ENCODE peak calls at places on chromosomes 12 and 14, in five cellular contexts. One of them, this sample, is unnamed.

GRCh38 chr12:12999959-13000615 is at the start of gene HEBP1:
- DNase-seq in HFFc6: peak; percentile 87
- DNase-seq in BJ: no peak
- DNase-seq in neural crest cell: peak; percentile 97
- DNase-seq in right lobe of liver: peak; percentile 99
- DNase-seq in this sample: peak; percentile 98

GRCh38 chr12:171743-172705 is 41.9 kb downstream of the SLC6A12 start:
- DNase-seq in HFFc6: no peak
- DNase-seq in BJ: no peak
- DNase-seq in neural crest cell: no peak
- DNase-seq in right lobe of liver: no peak
- DNase-seq in this sample: no peak

GRCh38 chr14:21014761-21015190 is 10.1 kb downstream of the NDRG2 start:
- DNase-seq in HFFc6: peak; percentile 67
- DNase-seq in BJ: no peak
- DNase-seq in neural crest cell: peak; percentile 96
- DNase-seq in right lobe of liver: peak; percentile 73
- DNase-seq in this sample: peak; percentile 88

GRCh38 chr12:113248842-113249435 is 27.7 kb downstream of the TPCN1 start:
- DNase-seq in HFFc6: no peak
- DNase-seq in BJ: no peak
- DNase-seq in neural crest cell: no peak
- DNase-seq in right lobe of liver: peak; percentile 5
- DNase-seq in this sample: no peak

GRCh38 chr14:103899316-103899715 is 28.9 kb upstream of the TDRD9 start:
- DNase-seq in HFFc6: no peak
- DNase-seq in BJ: no peak
- DNase-seq in neural crest cell: no peak
- DNase-seq in right lobe of liver: no peak
- DNase-seq in this sample: no peak

GRCh38 chr14:74531467-74531866 is 37.9 kb downstream of the ISCA2 start:
- DNase-seq in HFFc6: peak; percentile 32
- DNase-seq in BJ: no peak
- DNase-seq in neural crest cell: no peak
- DNase-seq in right lobe of liver: no peak
- DNase-seq in this sample: no peak

GRCh38 chr14:80134321-80134720 is 77.0 kb downstream of the DIO2 start:
- DNase-seq in HFFc6: no peak
- DNase-seq in BJ: no peak
- DNase-seq in neural crest cell: no peak
- DNase-seq in right lobe of liver: no peak
- DNase-seq in this sample: no peak

GRCh38 chr14:105294142-105294597 is 6.6 kb downstream of the BRF1 start:
- DNase-seq in HFFc6: peak; percentile 36
- DNase-seq in BJ: no peak
- DNase-seq in neural crest cell: no peak
- DNase-seq in right lobe of liver: no peak
- DNase-seq in this sample: no peak

GRCh38 chr14:44316647-44317432 is 190.2 kb downstream of the FSCB start:
- DNase-seq in HFFc6: peak; percentile 58
- DNase-seq in BJ: no peak
- DNase-seq in neural crest cell: no peak
- DNase-seq in right lobe of liver: no peak
- DNase-seq in this sample: no peak

GRCh38 chr12:90311561-90311960 is 602.9 kb upstream of the ATP2B1 start:
- DNase-seq in HFFc6: no peak
- DNase-seq in BJ: no peak
- DNase-seq in neural crest cell: no peak
- DNase-seq in right lobe of liver: no peak
- DNase-seq in this sample: no peak

GRCh38 chr12:119803391-119803791 is 73.7 kb downstream of the CIT start:
- DNase-seq in HFFc6: peak; percentile 40
- DNase-seq in BJ: no peak
- DNase-seq in neural crest cell: peak; percentile 30
- DNase-seq in right lobe of liver: no peak
- DNase-seq in this sample: peak; percentile 48

GRCh38 chr12:95805864-95806669 is 15.5 kb upstream of the NTN4 start:
- DNase-seq in HFFc6: peak; percentile 100
- DNase-seq in BJ: peak; percentile 100
- DNase-seq in neural crest cell: no peak
- DNase-seq in right lobe of liver: no peak
- DNase-seq in this sample: no peak

GRCh38 chr12:6416596-6416995 is 28.2 kb upstream of the CD27 start:
- DNase-seq in HFFc6: no peak
- DNase-seq in BJ: no peak
- DNase-seq in neural crest cell: no peak
- DNase-seq in right lobe of liver: no peak
- DNase-seq in this sample: no peak

GRCh38 chr14:93956514-93957332 is 19.6 kb downstream of the ASB2 start:
- DNase-seq in HFFc6: no peak
- DNase-seq in BJ: no peak
- DNase-seq in neural crest cell: no peak
- DNase-seq in right lobe of liver: no peak
- DNase-seq in this sample: peak; percentile 55

GRCh38 chr12:108643941-108644742 is 10.4 kb upstream of the SELPLG start:
- DNase-seq in HFFc6: no peak
- DNase-seq in BJ: no peak
- DNase-seq in neural crest cell: no peak
- DNase-seq in right lobe of liver: peak; percentile 67
- DNase-seq in this sample: no peak

GRCh38 chr12:111905502-111905901 is 63.5 kb downstream of the MAPKAPK5 start:
- DNase-seq in HFFc6: no peak
- DNase-seq in BJ: no peak
- DNase-seq in neural crest cell: no peak
- DNase-seq in right lobe of liver: no peak
- DNase-seq in this sample: no peak

GRCh38 chr12:65958456-65958855 is 134.2 kb downstream of the HMGA2 start:
- DNase-seq in HFFc6: no peak
- DNase-seq in BJ: no peak
- DNase-seq in neural crest cell: no peak
- DNase-seq in right lobe of liver: no peak
- DNase-seq in this sample: no peak

GRCh38 chr14:103436533-103436932 is 51.3 kb downstream of the MARK3 start:
- DNase-seq in HFFc6: peak; percentile 31
- DNase-seq in BJ: no peak
- DNase-seq in neural crest cell: no peak
- DNase-seq in right lobe of liver: no peak
- DNase-seq in this sample: no peak

GRCh38 chr12:120365675-120366340 is 3.2 kb downstream of the MSI1 start:
- DNase-seq in HFFc6: no peak
- DNase-seq in BJ: no peak
- DNase-seq in neural crest cell: no peak
- DNase-seq in right lobe of liver: no peak
- DNase-seq in this sample: no peak

GRCh38 chr12:81542621-81543020 is 216.5 kb downstream of the PPFIA2 start:
- DNase-seq in HFFc6: no peak
- DNase-seq in BJ: no peak
- DNase-seq in neural crest cell: no peak
- DNase-seq in right lobe of liver: no peak
- DNase-seq in this sample: no peak

GRCh38 chr12:121209221-121209620 is 708 bp upstream of the P2RX4 start:
- DNase-seq in HFFc6: no peak
- DNase-seq in BJ: no peak
- DNase-seq in neural crest cell: no peak
- DNase-seq in right lobe of liver: no peak
- DNase-seq in this sample: no peak

GRCh38 chr12:123713398-123714301 is 1.5 kb downstream of the ATP6V0A2 start:
- DNase-seq in HFFc6: no peak
- DNase-seq in BJ: no peak
- DNase-seq in neural crest cell: no peak
- DNase-seq in right lobe of liver: no peak
- DNase-seq in this sample: no peak

DNA sequence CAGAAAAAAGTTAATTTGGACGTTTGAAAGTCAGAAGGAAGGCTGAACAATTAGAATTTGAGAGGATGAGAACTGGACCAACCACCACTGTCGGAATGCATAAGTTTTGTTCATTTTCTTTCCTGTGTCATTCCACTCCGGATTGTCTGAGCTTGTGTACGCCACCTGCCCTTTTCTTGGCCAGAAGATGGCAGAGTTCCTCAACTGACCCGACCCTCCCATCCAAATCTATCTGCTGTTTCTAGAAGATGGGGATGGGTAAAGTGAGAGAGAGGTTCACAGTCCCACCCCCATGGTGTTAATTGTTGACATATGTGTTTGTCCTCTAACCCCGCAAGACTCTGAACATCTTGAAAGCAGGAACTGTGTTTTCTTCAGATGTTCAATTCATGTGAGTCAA is 388.0 kb downstream of the VRK1 start:
- DNase-seq in HFFc6: no peak
- DNase-seq in BJ: no peak
- DNase-seq in neural crest cell: no peak
- DNase-seq in right lobe of liver: no peak
- DNase-seq in this sample: no peak
- TF ChIP-seq CTCF in HFFc6: peak; percentile 25
- TF ChIP-seq CTCF in BJ: no peak
- TF ChIP-seq CTCF in neural crest cell: peak; percentile 60
- TF ChIP-seq CTCF in right lobe of liver: peak; percentile 10
- TF ChIP-seq CTCF in this sample: peak; percentile 32

DNA sequence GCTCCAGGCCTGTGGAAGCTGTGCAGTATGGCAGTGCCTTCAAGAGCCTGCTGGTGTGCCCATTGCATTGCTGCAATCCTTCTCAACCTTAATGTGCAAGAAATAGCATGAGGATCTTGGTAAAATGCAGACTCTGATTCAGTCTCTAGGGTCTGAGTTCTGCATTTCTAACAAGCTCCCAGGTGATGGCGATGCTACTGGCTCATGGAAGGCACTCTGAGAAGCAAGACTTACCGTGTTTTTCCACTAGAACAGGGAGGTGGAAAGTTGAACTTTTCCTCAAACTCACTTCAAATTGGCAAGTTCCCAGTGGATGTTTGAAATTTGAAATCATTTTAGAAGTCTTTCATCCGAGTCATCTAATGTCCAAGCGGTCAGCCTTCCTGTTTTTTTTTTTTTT is 55.5 kb downstream of the MYRFL start:
- DNase-seq in HFFc6: peak; percentile 29
- DNase-seq in BJ: no peak
- DNase-seq in neural crest cell: no peak
- DNase-seq in right lobe of liver: no peak
- DNase-seq in this sample: no peak
- TF ChIP-seq CTCF in HFFc6: peak; percentile 29
- TF ChIP-seq CTCF in BJ: peak; percentile 16
- TF ChIP-seq CTCF in neural crest cell: peak; percentile 13
- TF ChIP-seq CTCF in right lobe of liver: no peak
- TF ChIP-seq CTCF in this sample: no peak

GRCh38 chr12:92649511-92650227 is 53.1 kb upstream of the PLEKHG7 start:
- DNase-seq in HFFc6: peak; percentile 79
- DNase-seq in BJ: peak; percentile 27
- DNase-seq in neural crest cell: peak; percentile 59
- DNase-seq in right lobe of liver: no peak
- DNase-seq in this sample: peak; percentile 38
- TF ChIP-seq CTCF in HFFc6: peak; percentile 88
- TF ChIP-seq CTCF in BJ: peak; percentile 74
- TF ChIP-seq CTCF in neural crest cell: peak; percentile 81
- TF ChIP-seq CTCF in right lobe of liver: peak; percentile 90
- TF ChIP-seq CTCF in this sample: peak; percentile 45

DNA sequence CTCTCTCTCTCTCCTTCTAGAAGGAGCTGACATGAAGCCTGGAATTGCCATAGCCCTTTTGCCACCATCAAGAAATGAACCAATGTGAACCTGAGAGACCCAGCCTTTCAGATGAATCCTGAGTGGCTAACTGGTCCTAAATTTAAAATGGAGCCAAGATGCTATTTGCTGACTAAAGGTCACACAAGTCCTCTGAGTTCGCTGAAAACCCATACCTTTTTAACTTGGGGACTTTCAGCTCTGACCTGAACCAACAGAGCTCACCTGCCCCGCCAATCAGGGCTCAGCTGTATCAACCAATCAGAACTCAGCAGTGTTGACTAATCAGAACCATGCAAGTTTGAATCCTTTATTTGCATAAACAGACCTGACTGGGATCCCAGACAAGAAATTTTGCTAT is 70.3 kb upstream of the MDM1 start:
- DNase-seq in HFFc6: no peak
- DNase-seq in BJ: no peak
- DNase-seq in neural crest cell: no peak
- DNase-seq in right lobe of liver: no peak
- DNase-seq in this sample: no peak
- TF ChIP-seq CTCF in HFFc6: no peak
- TF ChIP-seq CTCF in BJ: no peak
- TF ChIP-seq CTCF in neural crest cell: no peak
- TF ChIP-seq CTCF in right lobe of liver: no peak
- TF ChIP-seq CTCF in this sample: no peak

DNA sequence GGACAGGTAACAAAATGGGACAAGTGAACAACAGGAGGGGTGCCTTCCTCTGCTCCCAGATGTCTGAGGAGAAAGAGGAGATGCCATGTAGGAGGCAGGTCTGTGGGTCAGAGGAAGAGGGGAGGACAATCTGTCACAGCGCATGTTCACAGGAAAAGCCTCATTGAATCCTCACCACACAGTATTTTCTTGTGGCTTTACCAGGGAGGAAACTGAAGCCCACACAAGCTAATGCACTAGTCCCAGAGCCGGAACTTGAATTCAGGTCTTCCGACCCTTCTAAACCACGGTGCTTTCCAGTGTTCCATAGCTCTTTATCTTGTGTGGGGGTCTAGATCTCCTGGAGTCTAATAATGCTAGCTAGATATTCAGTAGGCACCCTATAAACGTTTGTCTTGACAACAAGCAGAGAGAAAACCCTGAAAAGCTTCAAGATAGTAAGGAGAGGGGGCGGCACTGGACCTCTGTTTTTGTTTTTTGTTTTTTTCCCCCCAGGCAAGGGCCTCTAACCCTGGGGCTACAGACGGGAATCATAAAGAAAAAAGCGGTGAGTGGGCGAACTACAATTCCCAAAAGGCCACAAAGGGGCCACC is 374 bp upstream of the SHMT2 start:
- DNase-seq in HFFc6: no peak
- DNase-seq in BJ: no peak
- DNase-seq in neural crest cell: no peak
- DNase-seq in right lobe of liver: no peak
- DNase-seq in this sample: no peak
- TF ChIP-seq CTCF in HFFc6: no peak
- TF ChIP-seq CTCF in BJ: no peak
- TF ChIP-seq CTCF in neural crest cell: no peak
- TF ChIP-seq CTCF in right lobe of liver: no peak
- TF ChIP-seq CTCF in this sample: no peak

GRCh38 chr14:71050227-71050823 is 143.1 kb downstream of the PCNX1 start:
- DNase-seq in HFFc6: peak; percentile 14
- DNase-seq in BJ: no peak
- DNase-seq in neural crest cell: no peak
- DNase-seq in right lobe of liver: no peak
- DNase-seq in this sample: no peak
- TF ChIP-seq CTCF in HFFc6: peak; percentile 77
- TF ChIP-seq CTCF in BJ: peak; percentile 33
- TF ChIP-seq CTCF in neural crest cell: peak; percentile 66
- TF ChIP-seq CTCF in right lobe of liver: peak; percentile 12
- TF ChIP-seq CTCF in this sample: peak; percentile 72